ENCODE peak calls at places on chromosomes 11 and 22, in ten cellular contexts. I is CD4-positive, alpha-beta T cell; B is SK-N-SH; S is astrocyte; N is pancreas; U is mesendoderm; F is aorta; Y is colonic mucosa; Q is cardiac muscle cell; E is Peyer's patch. G is an unnamed sample.

GRCh38 chr11:46279393-46280099 is 2.1 kb downstream of the CREB3L1 start:
- DNase-seq in I (no peak), B (peak), S (peak), N (no peak), U (no peak), F (no peak), Y (peak), Q (no peak), E (peak), G (no peak)

GRCh38 chr11:2541881-2542361 is 97.1 kb downstream of the KCNQ1 start:
- DNase-seq in I (no peak), B (no peak), S (no peak), N (peak), U (no peak), F (peak), Y (no peak), Q (no peak), E (peak), G (no peak)

GRCh38 chr22:25172153-25172552 is 27.5 kb upstream of the CRYBB3 start:
- DNase-seq in I (peak), B (peak), S (no peak), N (no peak), U (peak), F (no peak), Y (peak), Q (no peak), E (no peak), G (no peak)

GRCh38 chr11:19816040-19816439 is 103.4 kb downstream of the NAV2 start:
- DNase-seq in I (no peak), B (no peak), S (no peak), N (peak), U (peak), F (peak), Y (no peak), Q (no peak), E (no peak), G (peak)

GRCh38 chr22:49350441-49351121 is 477.1 kb downstream of the BRD1 start:
- DNase-seq in I (no peak), B (no peak), S (no peak), N (peak), U (no peak), F (no peak), Y (no peak), Q (no peak), E (peak), G (no peak)

GRCh38 chr11:75326439-75326810 is 25.0 kb downstream of the ARRB1 start:
- DNase-seq in I (no peak), B (no peak), S (no peak), N (no peak), U (no peak), F (no peak), Y (no peak), Q (no peak), E (no peak), G (no peak)

GRCh38 chr11:45655347-45655756 is 10.1 kb downstream of the CHST1 start:
- DNase-seq in I (peak), B (peak), S (peak), N (peak), U (peak), F (peak), Y (peak), Q (peak), E (peak), G (peak)

GRCh38 chr11:63779044-63779443 is 10.5 kb upstream of the ZFTA start:
- DNase-seq in I (no peak), B (no peak), S (no peak), N (no peak), U (no peak), F (no peak), Y (no peak), Q (no peak), E (no peak), G (no peak)

GRCh38 chr11:134516529-134516928 is 104.5 kb upstream of the B3GAT1 start:
- DNase-seq in I (no peak), B (peak), S (no peak), N (peak), U (no peak), F (no peak), Y (no peak), Q (no peak), E (peak), G (no peak)

GRCh38 chr11:128052912-128053641 is 534.3 kb downstream of the ETS1 start:
- DNase-seq in I (no peak), B (peak), S (peak), N (no peak), U (no peak), F (no peak), Y (no peak), Q (no peak), E (no peak), G (no peak)

GRCh38 chr22:30298005-30298701 is 8.8 kb upstream of the CASTOR1 start:
- DNase-seq in I (no peak), B (no peak), S (no peak), N (no peak), U (peak), F (no peak), Y (peak), Q (no peak), E (no peak), G (no peak)
- H3K27ac ChIP-seq in I (peak), B (no peak), S (no peak), N (no peak), U (no peak), F (no peak), Y (no peak), Q (no peak), E (no peak), G (no peak)

DNA sequence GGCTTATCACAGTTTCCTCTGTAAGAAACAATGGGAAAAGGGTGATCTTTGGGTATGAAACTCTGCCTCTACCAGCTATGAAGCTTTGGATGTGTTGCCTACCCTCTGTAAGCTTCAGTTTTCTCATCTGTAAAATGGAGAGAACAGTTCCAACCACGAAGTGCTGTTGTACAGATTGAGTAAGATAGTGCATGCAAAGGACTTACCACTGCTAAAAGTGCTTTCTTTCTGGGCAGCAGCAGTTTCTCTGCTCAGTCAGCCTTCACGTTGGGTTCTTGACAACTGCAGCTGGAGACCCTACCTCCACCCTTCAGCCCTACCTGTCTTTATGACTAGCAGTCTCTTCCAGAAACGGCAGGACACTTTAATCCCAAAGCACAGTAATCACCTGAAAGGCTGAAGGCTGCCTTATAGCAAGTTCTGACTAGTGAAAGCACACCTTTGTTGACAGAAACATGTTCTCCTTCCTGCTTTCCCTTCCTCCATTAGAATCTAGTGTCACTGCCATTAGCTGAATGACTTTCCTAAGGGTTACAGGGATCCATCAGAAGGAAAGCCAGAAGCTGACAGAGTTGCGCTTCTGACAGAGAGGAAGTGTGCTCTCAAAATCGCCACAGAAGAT is 91.4 kb downstream of the RPL27A start:
- DNase-seq in I (no peak), B (no peak), S (no peak), N (no peak), U (no peak), F (no peak), Y (no peak), Q (no peak), E (no peak), G (no peak)
- H3K27ac ChIP-seq in I (no peak), B (peak), S (no peak), N (no peak), U (no peak), F (no peak), Y (peak), Q (no peak), E (peak), G (no peak)

GRCh38 chr11:72552399-72552910 is 118.1 kb upstream of the CLPB start:
- DNase-seq in I (no peak), B (no peak), S (no peak), N (no peak), U (no peak), F (no peak), Y (no peak), Q (no peak), E (no peak), G (no peak)

GRCh38 chr11:72556433-72556832 is 117.8 kb downstream of the PDE2A start:
- DNase-seq in I (no peak), B (no peak), S (no peak), N (no peak), U (no peak), F (no peak), Y (no peak), Q (no peak), E (no peak), G (no peak)

GRCh38 chr11:72548481-72548880 is 114.2 kb upstream of the CLPB start:
- DNase-seq in I (no peak), B (no peak), S (no peak), N (no peak), U (no peak), F (no peak), Y (no peak), Q (no peak), E (no peak), G (no peak)

GRCh38 chr11:72553748-72554147 is 119.4 kb upstream of the CLPB start:
- DNase-seq in I (no peak), B (no peak), S (no peak), N (no peak), U (peak), F (no peak), Y (no peak), Q (no peak), E (no peak), G (no peak)

DNA sequence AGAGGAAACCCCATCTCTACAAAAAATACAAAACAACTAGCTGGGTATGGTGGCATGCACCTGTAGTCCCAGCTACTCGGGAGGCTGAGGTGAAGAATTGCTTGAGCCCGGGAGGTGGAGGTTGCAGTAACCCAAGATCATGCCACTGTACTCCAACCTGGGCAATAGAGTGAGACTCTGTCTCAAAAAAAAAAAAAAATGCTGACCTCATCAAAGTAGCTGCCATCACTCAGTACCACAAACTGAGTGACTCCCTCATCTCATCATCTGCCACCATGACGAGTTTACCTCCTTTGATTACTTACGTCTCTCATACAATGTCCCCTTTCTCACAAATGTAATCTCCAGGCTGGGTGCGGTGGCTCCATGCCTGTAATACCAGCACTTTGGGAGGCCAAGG is 117.2 kb upstream of the CLPB start:
- DNase-seq in I (no peak), B (no peak), S (no peak), N (no peak), U (no peak), F (no peak), Y (no peak), Q (no peak), E (no peak), G (no peak)
- H3K27ac ChIP-seq in I (no peak), B (no peak), S (no peak), N (no peak), U (no peak), F (no peak), Y (no peak), Q (no peak), E (no peak), G (no peak)

GRCh38 chr11:66367561-66368312 is 3.8 kb downstream of the SLC29A2 start:
- DNase-seq in I (no peak), B (no peak), S (no peak), N (no peak), U (no peak), F (no peak), Y (no peak), Q (no peak), E (no peak), G (no peak)

GRCh38 chr11:66373261-66373660 is 1.7 kb upstream of the SLC29A2 start:
- DNase-seq in I (no peak), B (no peak), S (no peak), N (no peak), U (no peak), F (no peak), Y (no peak), Q (peak), E (no peak), G (no peak)

GRCh38 chr11:66368484-66368883 is 3.1 kb downstream of the SLC29A2 start:
- DNase-seq in I (no peak), B (no peak), S (no peak), N (no peak), U (no peak), F (no peak), Y (no peak), Q (no peak), E (no peak), G (no peak)

GRCh38 chr11:66369073-66369894 is 2.3 kb downstream of the SLC29A2 start:
- DNase-seq in I (no peak), B (no peak), S (no peak), N (no peak), U (no peak), F (no peak), Y (no peak), Q (no peak), E (no peak), G (no peak)

GRCh38 chr11:66371627-66372415 is at the start of gene SLC29A2:
- DNase-seq in I (peak), B (peak), S (no peak), N (peak), U (peak), F (peak), Y (peak), Q (peak), E (peak), G (peak)
- H3K27ac ChIP-seq in I (peak), B (no peak), S (no peak), N (peak), U (peak), F (no peak), Y (peak), Q (peak), E (peak), G (no peak)

DNA sequence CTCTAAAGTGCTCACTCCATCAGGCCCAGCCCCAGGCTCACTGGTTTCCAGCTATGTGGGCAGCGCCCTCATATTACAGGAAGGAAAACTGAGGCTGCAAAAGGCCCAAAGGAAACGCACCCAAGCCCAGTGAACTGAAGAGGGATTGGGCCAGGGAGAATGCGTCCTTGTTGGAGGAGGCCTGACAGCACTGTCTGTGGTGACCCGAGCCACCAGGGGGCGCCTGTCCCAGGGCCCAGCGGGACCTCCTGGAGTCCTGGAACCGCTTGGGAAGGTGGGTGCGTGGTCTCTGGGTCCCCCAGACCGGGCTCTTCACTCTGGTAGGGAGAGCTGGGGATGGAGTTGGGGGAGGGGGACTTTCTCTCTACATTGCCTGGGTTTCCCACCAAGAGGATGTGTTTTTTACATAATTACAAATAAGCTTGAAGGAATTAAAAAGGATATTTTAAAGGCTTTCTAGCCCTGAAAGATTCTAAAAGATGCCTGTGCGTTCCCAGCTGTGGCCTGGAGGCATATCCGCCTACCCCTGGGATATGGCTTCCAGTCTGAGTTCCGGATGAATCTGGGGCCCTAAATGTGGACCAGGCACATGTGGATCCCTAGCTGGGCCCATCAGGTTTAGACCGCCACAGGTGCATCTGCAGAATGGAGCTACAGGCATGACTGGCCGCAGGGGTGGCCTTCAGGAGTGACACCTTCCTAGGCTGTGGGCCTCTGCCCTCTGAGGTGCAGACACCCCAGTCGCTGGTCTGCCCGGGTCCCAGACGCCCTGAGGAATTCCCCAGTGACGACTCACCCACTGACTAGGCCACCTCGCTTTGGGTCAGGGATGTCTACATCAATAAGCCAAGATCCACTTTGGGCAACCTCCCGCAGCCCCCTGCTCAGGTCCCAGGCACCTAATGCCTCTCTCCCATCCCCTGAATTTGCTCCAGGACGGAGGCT is 4.2 kb downstream of the SPI1 start:
- DNase-seq in I (peak), B (peak), S (peak), N (peak), U (peak), F (peak), Y (peak), Q (peak), E (peak), G (peak)
- H3K27ac ChIP-seq in I (no peak), B (no peak), S (no peak), N (no peak), U (no peak), F (no peak), Y (no peak), Q (no peak), E (no peak), G (no peak)